ENCODE peak calls at places on chromosomes 13 and 19, in nine cellular contexts. Y is AG04449, C is vagina, B is uterus, F is body of pancreas, G is psoas muscle, W is left ventricle myocardium inferior, R is lower leg skin, U is aorta. T is an unnamed sample.

GRCh38 chr13:73303858-73304257 is 245.1 kb downstream of the KLF5 start:
- DNase-seq in Y (no peak), C (no peak), B (no peak), F (no peak), G (no peak), W (no peak), R (no peak), U (no peak), T (peak; percentile 29)

GRCh38 chr13:32527151-32527550 is 11.4 kb downstream of the N4BP2L2 start:
- DNase-seq in Y (no peak), C (no peak), B (no peak), F (no peak), G (no peak), W (no peak), R (no peak), U (no peak), T (no peak)

GRCh38 chr13:29847501-29847983 is 2.9 kb downstream of the UBL3 start:
- DNase-seq in Y (no peak), C (no peak), B (no peak), F (no peak), G (no peak), W (no peak), R (no peak), U (no peak), T (no peak)

GRCh38 chr13:38872693-38873092 is 117.9 kb downstream of the STOML3 start:
- DNase-seq in Y (no peak), C (no peak), B (peak; percentile 14), F (peak; percentile 62), G (peak; percentile 65), W (no peak), R (no peak), U (no peak), T (no peak)

GRCh38 chr13:26561636-26562537 is 4.4 kb downstream of the WASF3 start:
- DNase-seq in Y (peak; percentile 49), C (no peak), B (no peak), F (no peak), G (no peak), W (no peak), R (no peak), U (no peak), T (no peak)

GRCh38 chr19:42401365-42402303 is 11.5 kb upstream of the CNFN start:
- DNase-seq in Y (no peak), C (no peak), B (peak; percentile 79), F (peak; percentile 82), G (peak; percentile 88), W (peak; percentile 81), R (peak; percentile 97), U (peak; percentile 85), T (peak; percentile 35)

GRCh38 chr19:800360-801029 is 3.2 kb downstream of the PTBP1 start:
- DNase-seq in Y (no peak), C (no peak), B (no peak), F (peak; percentile 68), G (no peak), W (no peak), R (no peak), U (no peak), T (no peak)

GRCh38 chr19:19040417-19040816 is 7.0 kb downstream of the ARMC6 start:
- DNase-seq in Y (peak; percentile 57), C (no peak), B (peak; percentile 65), F (peak; percentile 80), G (peak; percentile 78), W (peak; percentile 36), R (no peak), U (peak; percentile 81), T (peak; percentile 59)

GRCh38 chr13:19150226-19150625 is 31.4 kb downstream of the TUBA3C start:
- DNase-seq in Y (no peak), C (no peak), B (no peak), F (no peak), G (no peak), W (no peak), R (no peak), U (no peak), T (no peak)

GRCh38 chr13:76836311-76836710 is 49.9 kb downstream of the KCTD12 start:
- DNase-seq in Y (no peak), C (no peak), B (no peak), F (no peak), G (no peak), W (no peak), R (no peak), U (no peak), T (no peak)

GRCh38 chr19:8323781-8324185 is 2.5 kb downstream of the RPS28 start:
- DNase-seq in Y (no peak), C (no peak), B (no peak), F (no peak), G (peak; percentile 15), W (no peak), R (no peak), U (no peak), T (no peak)

GRCh38 chr13:111629457-111629856 is 309.0 kb downstream of the TEX29 start:
- DNase-seq in Y (no peak), C (peak; percentile 70), B (no peak), F (no peak), G (no peak), W (no peak), R (peak; percentile 40), U (no peak), T (no peak)

GRCh38 chr13:106318941-106319411 is 216.5 kb downstream of the EFNB2 start:
- DNase-seq in Y (peak; percentile 86), C (no peak), B (peak; percentile 36), F (no peak), G (no peak), W (no peak), R (no peak), U (no peak), T (peak; percentile 94)

GRCh38 chr13:69776937-69777336 is 330.7 kb upstream of the ATXN8OS start:
- DNase-seq in Y (no peak), C (no peak), B (no peak), F (no peak), G (no peak), W (no peak), R (no peak), U (no peak), T (no peak)

GRCh38 chr13:67278230-67278629 is 48.1 kb upstream of the PCDH9 start:
- DNase-seq in Y (no peak), C (no peak), B (no peak), F (no peak), G (no peak), W (no peak), R (no peak), U (no peak), T (peak; percentile 98)
- H3K4me3 ChIP-seq in Y (no peak overlapping the region), C (no peak overlapping the region), B (no peak overlapping the region), F (no peak overlapping the region), G (no peak overlapping the region), W (no peak overlapping the region), R (no peak overlapping the region), U (no peak overlapping the region), T (no peak overlapping the region)

GRCh38 chr13:41654800-41655199 is 197.4 kb downstream of the RGCC start:
- DNase-seq in Y (no peak), C (no peak), B (no peak), F (no peak), G (no peak), W (no peak), R (no peak), U (no peak), T (no peak)
- H3K4me3 ChIP-seq in Y (no peak overlapping the region), C (no peak overlapping the region), B (no peak overlapping the region), F (no peak overlapping the region), G (no peak overlapping the region), W (no peak overlapping the region), R (no peak overlapping the region), U (no peak overlapping the region), T (no peak overlapping the region)

GRCh38 chr19:40611900-40612698 is 10.9 kb downstream of the LTBP4 start:
- DNase-seq in Y (no peak), C (no peak), B (no peak), F (no peak), G (no peak), W (no peak), R (peak; percentile 88), U (no peak), T (no peak)

GRCh38 chr19:40609561-40610395 is 8.6 kb downstream of the LTBP4 start:
- DNase-seq in Y (no peak), C (no peak), B (peak; percentile 75), F (peak; percentile 94), G (peak; percentile 95), W (peak; percentile 90), R (peak; percentile 99), U (peak; percentile 93), T (no peak)

GRCh38 chr19:40611096-40611495 is 9.9 kb downstream of the LTBP4 start:
- DNase-seq in Y (no peak), C (no peak), B (no peak), F (no peak), G (no peak), W (no peak), R (peak; percentile 89), U (no peak), T (no peak)

GRCh38 chr19:40608957-40609356 is 7.8 kb downstream of the LTBP4 start:
- DNase-seq in Y (no peak), C (no peak), B (no peak), F (no peak), G (no peak), W (no peak), R (no peak), U (no peak), T (no peak)

DNA sequence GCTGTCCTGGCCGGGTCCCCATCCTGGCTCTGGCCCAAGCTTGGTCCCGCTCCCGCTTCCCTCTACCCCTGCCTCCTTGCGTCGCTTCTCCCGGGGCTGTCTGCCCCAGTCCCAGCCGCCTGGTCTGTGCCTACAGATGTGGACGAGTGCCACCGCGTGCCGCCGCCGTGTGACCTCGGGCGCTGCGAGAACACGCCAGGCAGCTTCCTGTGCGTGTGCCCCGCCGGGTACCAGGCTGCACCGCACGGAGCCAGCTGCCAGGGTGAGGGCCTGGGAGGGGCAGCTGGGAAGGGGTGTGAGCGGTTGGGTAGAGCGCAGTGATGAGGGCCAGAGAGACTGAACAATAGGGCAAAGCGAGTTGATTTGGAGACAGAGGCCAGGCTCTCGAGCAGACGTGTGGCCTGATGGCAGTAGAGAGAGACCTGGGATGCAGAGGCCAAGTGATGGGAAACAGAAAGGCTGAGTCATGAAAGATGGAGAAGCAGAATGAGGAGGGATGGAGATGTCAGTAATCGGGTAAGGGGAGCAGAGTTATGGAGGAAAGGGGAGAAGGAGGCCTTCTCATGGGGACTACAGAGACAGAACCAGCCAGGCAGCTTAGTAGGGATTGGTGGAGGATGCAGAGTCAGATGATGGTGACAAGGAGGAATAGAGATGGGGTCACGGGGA is 9.4 kb downstream of the LTBP4 start:
- DNase-seq in Y (no peak), C (no peak), B (no peak), F (peak; percentile 70), G (peak; percentile 88), W (peak; percentile 74), R (peak; percentile 96), U (peak; percentile 86), T (no peak)
- H3K4me3 ChIP-seq in Y (peak overlapping the region; percentile 44), C (peak overlapping the region; percentile 48), B (no peak overlapping the region), F (no peak overlapping the region), G (peak overlapping the region; percentile 61), W (peak overlapping the region; percentile 57), R (no peak overlapping the region), U (no peak overlapping the region), T (peak overlapping the region; percentile 47)

GRCh38 chr19:48490980-48491792 is 20.4 kb downstream of the LMTK3 start:
- DNase-seq in Y (no peak), C (no peak), B (peak; percentile 54), F (peak; percentile 46), G (peak; percentile 43), W (no peak), R (no peak), U (no peak), T (no peak)
- H3K4me3 ChIP-seq in Y (no peak overlapping the region), C (peak overlapping the region; percentile 16), B (peak overlapping the region; percentile 6), F (no peak overlapping the region), G (no peak overlapping the region), W (peak overlapping the region; percentile 23), R (no peak overlapping the region), U (no peak overlapping the region), T (no peak overlapping the region)

T was measured in skeletal muscle cell.